ENCODE peak calls at places on chromosomes 16 and 17, in ten cellular contexts. One of them, this sample, is unnamed. For H3K9me3, the result is how much of the 10 kb centered on the place peaks cover.

GRCh38 chr16:73231969-73232554 is 184.1 kb upstream of the ZFHX3 start:
- DNase-seq in naive thymus-derived CD4-positive, alpha-beta T cell: no peak
- DNase-seq in GM23248: no peak
- DNase-seq in MM.1S: no peak
- DNase-seq in heart right ventricle: no peak
- DNase-seq in left lung: no peak
- DNase-seq in AG04450: no peak
- DNase-seq in tibial artery: no peak
- DNase-seq in heart left ventricle: no peak
- DNase-seq in effector memory CD4-positive, alpha-beta T cell: no peak
- DNase-seq in this sample: no peak

GRCh38 chr16:1299012-1299867 is 10.2 kb upstream of the UBE2I start:
- DNase-seq in left lung: no peak
- DNase-seq in heart right ventricle: no peak
- DNase-seq in GM23248: no peak
- DNase-seq in tibial artery: no peak
- DNase-seq in effector memory CD4-positive, alpha-beta T cell: no peak
- DNase-seq in AG04450: no peak
- DNase-seq in heart left ventricle: no peak
- DNase-seq in naive thymus-derived CD4-positive, alpha-beta T cell: no peak
- DNase-seq in MM.1S: no peak
- DNase-seq in this sample: no peak

GRCh38 chr16:55349867-55350266 is 25.9 kb downstream of the IRX6 start:
- DNase-seq in MM.1S: no peak
- DNase-seq in heart left ventricle: no peak
- DNase-seq in AG04450: no peak
- DNase-seq in tibial artery: no peak
- DNase-seq in effector memory CD4-positive, alpha-beta T cell: no peak
- DNase-seq in naive thymus-derived CD4-positive, alpha-beta T cell: no peak
- DNase-seq in GM23248: peak
- DNase-seq in heart right ventricle: no peak
- DNase-seq in left lung: no peak
- DNase-seq in this sample: no peak

GRCh38 chr17:72446525-72447250 is 325.9 kb downstream of the SOX9 start:
- DNase-seq in heart left ventricle: no peak
- DNase-seq in naive thymus-derived CD4-positive, alpha-beta T cell: no peak
- DNase-seq in GM23248: no peak
- DNase-seq in tibial artery: no peak
- DNase-seq in AG04450: peak
- DNase-seq in MM.1S: no peak
- DNase-seq in effector memory CD4-positive, alpha-beta T cell: no peak
- DNase-seq in heart right ventricle: no peak
- DNase-seq in left lung: no peak
- DNase-seq in this sample: peak

GRCh38 chr17:31582151-31582907 is 190.9 kb downstream of the RAB11FIP4 start:
- DNase-seq in AG04450: no peak
- DNase-seq in heart left ventricle: peak
- DNase-seq in left lung: peak
- DNase-seq in heart right ventricle: peak
- DNase-seq in effector memory CD4-positive, alpha-beta T cell: no peak
- DNase-seq in tibial artery: peak
- DNase-seq in naive thymus-derived CD4-positive, alpha-beta T cell: no peak
- DNase-seq in MM.1S: peak
- DNase-seq in GM23248: peak
- DNase-seq in this sample: no peak

GRCh38 chr16:78257376-78257728 is 157.9 kb downstream of the WWOX start:
- DNase-seq in MM.1S: no peak
- DNase-seq in tibial artery: no peak
- DNase-seq in GM23248: no peak
- DNase-seq in left lung: no peak
- DNase-seq in effector memory CD4-positive, alpha-beta T cell: no peak
- DNase-seq in heart right ventricle: no peak
- DNase-seq in naive thymus-derived CD4-positive, alpha-beta T cell: no peak
- DNase-seq in AG04450: no peak
- DNase-seq in heart left ventricle: no peak
- DNase-seq in this sample: peak

GRCh38 chr17:36851230-36851629 is 86.0 kb upstream of the LHX1 start:
- DNase-seq in AG04450: no peak
- DNase-seq in tibial artery: no peak
- DNase-seq in effector memory CD4-positive, alpha-beta T cell: no peak
- DNase-seq in heart left ventricle: no peak
- DNase-seq in heart right ventricle: no peak
- DNase-seq in MM.1S: no peak
- DNase-seq in GM23248: no peak
- DNase-seq in naive thymus-derived CD4-positive, alpha-beta T cell: no peak
- DNase-seq in left lung: no peak
- DNase-seq in this sample: peak

GRCh38 chr16:68972720-68973119 is 129.4 kb downstream of the TANGO6 start:
- DNase-seq in effector memory CD4-positive, alpha-beta T cell: no peak
- DNase-seq in heart left ventricle: no peak
- DNase-seq in naive thymus-derived CD4-positive, alpha-beta T cell: no peak
- DNase-seq in tibial artery: no peak
- DNase-seq in AG04450: peak
- DNase-seq in left lung: no peak
- DNase-seq in heart right ventricle: peak
- DNase-seq in MM.1S: no peak
- DNase-seq in GM23248: peak
- DNase-seq in this sample: peak

GRCh38 chr17:59620064-59620359 is 317 bp downstream of the CLTC start:
- DNase-seq in left lung: no peak
- DNase-seq in tibial artery: no peak
- DNase-seq in naive thymus-derived CD4-positive, alpha-beta T cell: no peak
- DNase-seq in AG04450: no peak
- DNase-seq in heart right ventricle: no peak
- DNase-seq in heart left ventricle: no peak
- DNase-seq in MM.1S: no peak
- DNase-seq in effector memory CD4-positive, alpha-beta T cell: no peak
- DNase-seq in GM23248: no peak
- DNase-seq in this sample: no peak

GRCh38 chr17:47905221-47905733 is 9.2 kb downstream of the SP2 start:
- DNase-seq in heart left ventricle: peak
- DNase-seq in tibial artery: peak
- DNase-seq in heart right ventricle: peak
- DNase-seq in MM.1S: no peak
- DNase-seq in AG04450: peak
- DNase-seq in naive thymus-derived CD4-positive, alpha-beta T cell: no peak
- DNase-seq in left lung: peak
- DNase-seq in effector memory CD4-positive, alpha-beta T cell: no peak
- DNase-seq in GM23248: peak
- DNase-seq in this sample: peak

GRCh38 chr16:27430512-27430911 is 28.5 kb downstream of the IL21R start:
- DNase-seq in MM.1S: no peak
- DNase-seq in GM23248: no peak
- DNase-seq in effector memory CD4-positive, alpha-beta T cell: no peak
- DNase-seq in heart right ventricle: no peak
- DNase-seq in left lung: no peak
- DNase-seq in heart left ventricle: no peak
- DNase-seq in naive thymus-derived CD4-positive, alpha-beta T cell: no peak
- DNase-seq in tibial artery: no peak
- DNase-seq in AG04450: no peak
- DNase-seq in this sample: no peak

GRCh38 chr16:27430923-27431484 is 29.0 kb downstream of the IL21R start:
- DNase-seq in naive thymus-derived CD4-positive, alpha-beta T cell: no peak
- DNase-seq in GM23248: peak
- DNase-seq in heart left ventricle: no peak
- DNase-seq in MM.1S: no peak
- DNase-seq in left lung: no peak
- DNase-seq in AG04450: no peak
- DNase-seq in tibial artery: no peak
- DNase-seq in effector memory CD4-positive, alpha-beta T cell: no peak
- DNase-seq in heart right ventricle: peak
- DNase-seq in this sample: no peak

GRCh38 chr16:27428035-27428785 is 26.2 kb downstream of the IL21R start:
- DNase-seq in left lung: no peak
- DNase-seq in MM.1S: no peak
- DNase-seq in naive thymus-derived CD4-positive, alpha-beta T cell: no peak
- DNase-seq in GM23248: no peak
- DNase-seq in heart right ventricle: peak
- DNase-seq in heart left ventricle: no peak
- DNase-seq in tibial artery: no peak
- DNase-seq in effector memory CD4-positive, alpha-beta T cell: no peak
- DNase-seq in AG04450: no peak
- DNase-seq in this sample: no peak

GRCh38 chr16:27429330-27429871 is 27.4 kb downstream of the IL21R start:
- DNase-seq in effector memory CD4-positive, alpha-beta T cell: no peak
- DNase-seq in heart right ventricle: no peak
- DNase-seq in AG04450: no peak
- DNase-seq in naive thymus-derived CD4-positive, alpha-beta T cell: no peak
- DNase-seq in MM.1S: no peak
- DNase-seq in GM23248: no peak
- DNase-seq in tibial artery: no peak
- DNase-seq in left lung: no peak
- DNase-seq in heart left ventricle: no peak
- DNase-seq in this sample: no peak

DNA sequence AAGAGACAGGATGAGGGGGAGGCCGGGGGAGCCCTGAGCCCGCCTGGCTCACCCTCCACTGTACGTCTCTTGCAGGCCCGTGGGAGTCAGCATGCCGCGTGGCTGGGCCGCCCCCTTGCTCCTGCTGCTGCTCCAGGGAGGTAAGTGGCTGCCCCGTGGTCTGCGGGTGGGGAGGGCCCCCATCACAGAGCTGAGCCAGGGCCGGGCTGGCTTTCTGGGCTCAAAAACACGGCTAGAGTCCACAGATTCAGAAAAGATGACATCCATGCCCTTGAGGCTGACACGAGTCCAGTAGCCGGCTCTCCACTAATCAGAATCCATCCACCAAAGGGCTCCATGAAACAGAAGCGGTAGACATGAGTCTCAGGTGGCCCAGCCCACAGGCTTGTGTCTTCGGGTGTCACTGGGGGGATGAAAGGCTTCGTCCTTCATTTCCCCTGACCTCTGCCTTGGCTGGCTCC is 28.0 kb downstream of the IL21R start:
- DNase-seq in left lung: no peak
- DNase-seq in GM23248: no peak
- DNase-seq in heart left ventricle: no peak
- DNase-seq in AG04450: no peak
- DNase-seq in tibial artery: no peak
- DNase-seq in heart right ventricle: peak
- DNase-seq in naive thymus-derived CD4-positive, alpha-beta T cell: no peak
- DNase-seq in effector memory CD4-positive, alpha-beta T cell: no peak
- DNase-seq in MM.1S: no peak
- DNase-seq in this sample: no peak
- H3K9me3 ChIP-seq in left lung: under half
- H3K9me3 ChIP-seq in GM23248: under half
- H3K9me3 ChIP-seq in heart left ventricle: under half
- H3K9me3 ChIP-seq in AG04450: under half
- H3K9me3 ChIP-seq in tibial artery: under half
- H3K9me3 ChIP-seq in heart right ventricle: under half
- H3K9me3 ChIP-seq in naive thymus-derived CD4-positive, alpha-beta T cell: under half
- H3K9me3 ChIP-seq in effector memory CD4-positive, alpha-beta T cell: under half
- H3K9me3 ChIP-seq in MM.1S: under half
- H3K9me3 ChIP-seq in this sample: under half

DNA sequence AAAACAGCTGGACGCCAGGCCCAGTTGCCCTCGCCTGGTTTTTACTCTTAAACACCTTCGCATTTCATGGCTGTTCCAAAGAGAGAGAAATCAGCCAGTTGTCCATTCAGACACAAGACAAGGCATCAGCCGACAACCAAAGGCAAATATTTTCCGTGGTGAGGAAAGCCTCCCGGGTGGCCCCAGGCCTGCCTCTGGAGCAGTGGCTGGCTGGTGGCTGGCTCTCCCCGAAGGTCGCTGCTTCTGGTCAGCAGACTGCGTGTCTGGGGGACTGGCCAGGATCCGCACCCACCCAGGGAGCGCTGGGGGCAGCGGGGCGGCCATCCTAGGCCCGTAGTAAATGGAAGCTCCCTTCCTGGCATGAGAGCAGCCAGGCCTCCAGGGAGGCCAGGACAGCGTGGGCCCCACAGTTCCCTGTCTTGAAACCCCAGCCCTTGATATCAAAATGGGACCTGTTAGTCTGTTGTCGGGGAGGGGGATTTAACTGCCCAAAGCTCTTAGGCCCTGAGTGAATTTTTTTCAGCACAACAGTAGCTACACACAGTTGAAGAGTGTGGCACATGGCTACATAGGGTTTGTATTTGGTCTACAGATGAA is 57.7 kb downstream of the SREBF1 start:
- DNase-seq in MM.1S: no peak
- DNase-seq in left lung: peak
- DNase-seq in AG04450: no peak
- DNase-seq in heart right ventricle: peak
- DNase-seq in tibial artery: no peak
- DNase-seq in GM23248: no peak
- DNase-seq in naive thymus-derived CD4-positive, alpha-beta T cell: no peak
- DNase-seq in effector memory CD4-positive, alpha-beta T cell: no peak
- DNase-seq in heart left ventricle: peak
- DNase-seq in this sample: no peak
- H3K27ac ChIP-seq in MM.1S: no peak
- H3K27ac ChIP-seq in left lung: peak
- H3K27ac ChIP-seq in AG04450: peak
- H3K27ac ChIP-seq in heart right ventricle: peak
- H3K27ac ChIP-seq in tibial artery: peak
- H3K27ac ChIP-seq in GM23248: no peak
- H3K27ac ChIP-seq in naive thymus-derived CD4-positive, alpha-beta T cell: no peak
- H3K27ac ChIP-seq in effector memory CD4-positive, alpha-beta T cell: no peak
- H3K27ac ChIP-seq in heart left ventricle: peak
- H3K27ac ChIP-seq in this sample: no peak

GRCh38 chr16:3377917-3378316 is 22.2 kb downstream of the OR2C1 start:
- DNase-seq in naive thymus-derived CD4-positive, alpha-beta T cell: no peak
- DNase-seq in heart right ventricle: no peak
- DNase-seq in GM23248: no peak
- DNase-seq in tibial artery: no peak
- DNase-seq in MM.1S: no peak
- DNase-seq in effector memory CD4-positive, alpha-beta T cell: no peak
- DNase-seq in left lung: no peak
- DNase-seq in heart left ventricle: no peak
- DNase-seq in AG04450: no peak
- DNase-seq in this sample: no peak

DNA sequence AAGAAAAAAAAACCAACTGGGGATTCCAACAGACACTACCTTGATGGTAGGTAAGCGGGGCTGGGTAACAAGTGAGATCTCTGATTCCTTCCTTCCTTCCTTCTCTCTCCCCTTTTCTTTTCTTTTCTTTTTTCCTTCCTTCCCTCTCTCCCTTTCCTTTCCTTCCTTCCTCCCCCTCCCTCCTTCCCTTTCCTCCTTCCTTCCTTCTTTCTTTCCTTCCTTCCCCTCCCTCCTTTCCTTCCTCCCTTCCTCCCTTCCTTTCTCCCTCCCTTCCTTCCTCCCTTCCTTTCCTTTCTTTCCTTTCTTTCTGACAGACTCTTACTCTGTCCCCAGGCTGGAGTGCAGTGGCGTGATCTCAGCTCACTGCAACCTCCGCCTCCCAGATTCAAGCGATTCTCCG is 20.0 kb downstream of the OR2C1 start:
- DNase-seq in heart right ventricle: no peak
- DNase-seq in tibial artery: no peak
- DNase-seq in AG04450: no peak
- DNase-seq in heart left ventricle: no peak
- DNase-seq in naive thymus-derived CD4-positive, alpha-beta T cell: no peak
- DNase-seq in GM23248: no peak
- DNase-seq in MM.1S: no peak
- DNase-seq in effector memory CD4-positive, alpha-beta T cell: no peak
- DNase-seq in left lung: no peak
- DNase-seq in this sample: no peak
- H3K9me3 ChIP-seq in heart right ventricle: under half
- H3K9me3 ChIP-seq in tibial artery: half or more
- H3K9me3 ChIP-seq in AG04450: under half
- H3K9me3 ChIP-seq in heart left ventricle: half or more
- H3K9me3 ChIP-seq in naive thymus-derived CD4-positive, alpha-beta T cell: half or more
- H3K9me3 ChIP-seq in GM23248: under half
- H3K9me3 ChIP-seq in MM.1S: under half
- H3K9me3 ChIP-seq in effector memory CD4-positive, alpha-beta T cell: under half
- H3K9me3 ChIP-seq in left lung: under half
- H3K9me3 ChIP-seq in this sample: under half

GRCh38 chr17:57767561-57767960 is 22.5 kb upstream of the CCDC182 start:
- DNase-seq in tibial artery: no peak
- DNase-seq in naive thymus-derived CD4-positive, alpha-beta T cell: no peak
- DNase-seq in heart right ventricle: no peak
- DNase-seq in effector memory CD4-positive, alpha-beta T cell: no peak
- DNase-seq in GM23248: no peak
- DNase-seq in AG04450: no peak
- DNase-seq in heart left ventricle: no peak
- DNase-seq in MM.1S: no peak
- DNase-seq in left lung: no peak
- DNase-seq in this sample: no peak
- H3K27ac ChIP-seq in tibial artery: no peak
- H3K27ac ChIP-seq in naive thymus-derived CD4-positive, alpha-beta T cell: no peak
- H3K27ac ChIP-seq in heart right ventricle: no peak
- H3K27ac ChIP-seq in effector memory CD4-positive, alpha-beta T cell: no peak
- H3K27ac ChIP-seq in GM23248: no peak
- H3K27ac ChIP-seq in AG04450: no peak
- H3K27ac ChIP-seq in heart left ventricle: no peak
- H3K27ac ChIP-seq in MM.1S: no peak
- H3K27ac ChIP-seq in left lung: no peak
- H3K27ac ChIP-seq in this sample: no peak